ENCODE peak calls at places on chromosome 16, in eight cellular contexts. Q is stimulated activated CD8-positive, alpha-beta memory T cell treated with anti-CD3 and anti-CD28 coated beads, Interleukin-4, amount 100 ng/mL, for 48 hours; Z is activated CD8-positive, alpha-beta memory T cell treated with anti-CD3 and anti-CD28 coated beads, Interleukin-2, amount 50 U/mL, for 48 hours; T is astrocyte; B is right cardiac atrium; G is non-pigmented ciliary epithelial cell; V is activated CD4-positive, alpha-beta T cell treated with anti-CD3 and anti-CD28 coated beads for 36 hours; S is ELR. D is an unnamed sample.

GRCh38 chr16:85348921-85349334 is 236.7 kb upstream of the CIBAR2 start:
- DNase-seq in Q (no peak), Z (no peak), T (no peak), B (peak), G (no peak), V (no peak), S (no peak), D (peak)

GRCh38 chr16:4613636-4614570 is 785 bp downstream of the UBALD1 start:
- DNase-seq in Q (peak), Z (peak), T (peak), B (peak), G (no peak), V (peak), S (peak), D (peak)

GRCh38 chr16:71230122-71230845 is at the start of gene HYDIN:
- DNase-seq in Q (peak), Z (peak), T (peak), B (peak), G (peak), V (peak), S (peak), D (peak)

GRCh38 chr16:81592353-81592866 is 147.8 kb downstream of the CMIP start:
- DNase-seq in Q (no peak), Z (no peak), T (no peak), B (no peak), G (no peak), V (no peak), S (no peak), D (no peak)

GRCh38 chr16:8674413-8675022 is at the start of gene ABAT:
- DNase-seq in Q (peak), Z (peak), T (peak), B (peak), G (no peak), V (peak), S (peak), D (peak)

GRCh38 chr16:84144859-84145639 is at the start of the genes DNAAF1 and HSDL1:
- DNase-seq in Q (peak), Z (peak), T (peak), B (peak), G (peak), V (peak), S (peak), D (peak)

GRCh38 chr16:9465150-9465549 is 373.7 kb downstream of the HAPSTR1 start:
- DNase-seq in Q (no peak), Z (no peak), T (no peak), B (no peak), G (no peak), V (no peak), S (no peak), D (no peak)

GRCh38 chr16:29940656-29941055 is 14.6 kb upstream of the KCTD13 start:
- DNase-seq in Q (no peak), Z (no peak), T (peak), B (no peak), G (no peak), V (no peak), S (no peak), D (no peak)

GRCh38 chr16:67499159-67499558 is 15.8 kb upstream of the AGRP start:
- DNase-seq in Q (no peak), Z (no peak), T (no peak), B (peak), G (no peak), V (no peak), S (no peak), D (no peak)

GRCh38 chr16:73047221-73047535 is 750 bp downstream of the ZFHX3 start:
- DNase-seq in Q (no peak), Z (no peak), T (peak), B (no peak), G (no peak), V (no peak), S (peak), D (peak)

GRCh38 chr16:27265982-27266381 is 2.6 kb downstream of the NSMCE1 start:
- DNase-seq in Q (no peak), Z (no peak), T (no peak), B (no peak), G (no peak), V (no peak), S (no peak), D (no peak)

GRCh38 chr16:72073831-72074230 is 10.8 kb downstream of the HPR start:
- DNase-seq in Q (no peak), Z (no peak), T (no peak), B (peak), G (no peak), V (no peak), S (no peak), D (no peak)

GRCh38 chr16:85601730-85602401 is 11.3 kb upstream of the GSE1 start:
- DNase-seq in Q (no peak), Z (no peak), T (no peak), B (peak), G (no peak), V (no peak), S (no peak), D (peak)

GRCh38 chr16:49854227-49855203 is 1.4 kb downstream of the ZNF423 start:
- DNase-seq in Q (no peak), Z (no peak), T (no peak), B (peak), G (no peak), V (peak), S (no peak), D (peak)

D was measured in foreskin fibroblast.